ENCODE peak calls at places on chromosome 6, in eight cellular contexts. X is T-helper 2 cell, C is amygdala, U is NCI-H510A, M is NCI-H187 treated with DMSO at 0.1 percent for 48 hours, E is heart right ventricle, I is mesendoderm, P is neural progenitor cell. J is an unnamed sample.

GRCh38 chr6:14734052-14734415 is 511.8 kb upstream of the JARID2 start:
- DNase-seq in E (no peak), I (no peak), X (no peak), M (no peak), U (no peak), P (no peak), C (no peak), J (no peak)

GRCh38 chr6:160378218-160378617 is 30.0 kb downstream of the SLC22A3 start:
- DNase-seq in C (no peak), U (no peak), M (no peak), P (no peak), E (no peak), X (no peak), I (no peak), J (no peak)

GRCh38 chr6:22589118-22589517 is 19.8 kb downstream of the HDGFL1 start:
- DNase-seq in P (no peak), M (no peak), I (no peak), E (no peak), U (no peak), C (no peak), X (no peak), J (no peak)

GRCh38 chr6:167303660-167304625 is 12.8 kb downstream of the UNC93A start:
- DNase-seq in C (no peak), I (no peak), U (no peak), M (no peak), P (no peak), X (no peak), E (no peak), J (no peak)

GRCh38 chr6:39137235-39137634 is 22.2 kb upstream of the SAYSD1 start:
- DNase-seq in I (peak), X (peak), U (no peak), P (peak), M (no peak), C (no peak), E (peak), J (peak)

GRCh38 chr6:104887350-104887749 is 27.6 kb upstream of the HACE1 start:
- DNase-seq in M (no peak), E (no peak), X (peak), U (no peak), I (peak), P (peak), C (no peak), J (no peak)

GRCh38 chr6:94372229-94372628 is 952.9 kb upstream of the EPHA7 start:
- DNase-seq in M (no peak), U (no peak), X (no peak), E (no peak), C (no peak), P (no peak), I (no peak), J (no peak)

GRCh38 chr6:167546611-167547327 is 221.9 kb downstream of the TTLL2 start:
- DNase-seq in E (no peak), I (no peak), C (no peak), M (no peak), P (no peak), U (no peak), X (no peak), J (no peak)

GRCh38 chr6:139247618-139248017 is 44.2 kb downstream of the TXLNB start:
- DNase-seq in C (no peak), M (no peak), P (no peak), E (no peak), I (no peak), X (no peak), U (no peak), J (no peak)

GRCh38 chr6:24227556-24227955 is 101.5 kb downstream of the NRSN1 start:
- DNase-seq in P (peak), M (no peak), U (no peak), X (no peak), I (peak), C (no peak), E (no peak), J (no peak)

GRCh38 chr6:53922571-53922981 is 127.8 kb downstream of the LRRC1 start:
- DNase-seq in C (no peak), M (no peak), E (no peak), U (no peak), I (peak), P (peak), X (no peak), J (no peak)

GRCh38 chr6:54198134-54198533 is 86.9 kb downstream of the MLIP start:
- DNase-seq in P (no peak), E (no peak), M (no peak), X (no peak), I (no peak), U (no peak), C (no peak), J (no peak)

GRCh38 chr6:1987640-1988039 is 257.8 kb downstream of the GMDS start:
- DNase-seq in P (no peak), E (no peak), M (no peak), I (no peak), U (no peak), X (no peak), C (no peak), J (no peak)

GRCh38 chr6:157885211-157885788 is 62.3 kb downstream of the SNX9 start:
- DNase-seq in U (no peak), P (no peak), C (no peak), E (no peak), I (no peak), X (peak), M (no peak), J (peak)

GRCh38 chr6:31397901-31398300 is 5.5 kb upstream of the MICA start:
- DNase-seq in E (no peak), P (no peak), M (no peak), X (no peak), U (no peak), C (no peak), I (no peak), J (no peak)

GRCh38 chr6:53320964-53321363 is 27.8 kb downstream of the ELOVL5 start:
- DNase-seq in P (no peak), E (no peak), U (no peak), I (no peak), M (no peak), C (no peak), X (no peak), J (no peak)

GRCh38 chr6:141610741-141611140 is 522.0 kb upstream of the GJE1 start:
- DNase-seq in P (peak), U (no peak), X (no peak), I (peak), E (no peak), M (no peak), C (no peak), J (no peak)

GRCh38 chr6:2221724-2222274 is 23.6 kb downstream of the GMDS start:
- DNase-seq in C (no peak), E (no peak), M (no peak), X (peak), I (no peak), U (no peak), P (no peak), J (no peak)

GRCh38 chr6:34049395-34050342 is 96.2 kb downstream of the GRM4 start:
- DNase-seq in E (no peak), U (no peak), I (no peak), X (no peak), P (no peak), M (no peak), C (no peak), J (no peak)

GRCh38 chr6:91438570-91438969 is 851.7 kb upstream of the MAP3K7 start:
- DNase-seq in E (no peak), P (no peak), M (no peak), U (no peak), C (no peak), X (no peak), I (no peak), J (no peak)

GRCh38 chr6:37739618-37740017 is 41.9 kb upstream of the MDGA1 start:
- DNase-seq in X (no peak), E (no peak), P (no peak), C (no peak), U (no peak), M (no peak), I (no peak), J (no peak)

GRCh38 chr6:106184629-106185028 is 98.5 kb downstream of the PRDM1 start:
- DNase-seq in C (no peak), E (no peak), P (no peak), X (peak), U (no peak), M (no peak), I (no peak), J (no peak)

GRCh38 chr6:7184502-7184901 is 76.7 kb downstream of the RREB1 start:
- DNase-seq in C (no peak), M (no peak), P (no peak), X (no peak), E (no peak), U (no peak), I (no peak), J (no peak)

GRCh38 chr6:117976030-117976651 is 69.1 kb downstream of the SLC35F1 start:
- DNase-seq in X (peak), M (peak), C (no peak), U (peak), E (peak), P (peak), I (peak), J (no peak)

J was measured in T-helper 9 cell.